ENCODE peak calls at places on chromosomes 4 and X, in six cellular contexts. M, J, W, E, S and C are unnamed samples.

GRCh38 chr4:150462743-150463142 is 119.2 kb upstream of the MAB21L2 start:
- DNase-seq in S (no peak), M (no peak), W (no peak), J (no peak), E (no peak), C (no peak)

GRCh38 chr4:132642196-132642817 is 506.8 kb upstream of the PCDH10 start:
- DNase-seq in W (peak; percentile 57), J (peak; percentile 23), E (peak; percentile 39), M (no peak), S (peak; percentile 2), C (peak; percentile 34)

GRCh38 chrX:149717803-149718202 is 5.9 kb downstream of the MAGEA11 start:
- DNase-seq in E (no peak), M (no peak), W (no peak), S (no peak), J (no peak), C (no peak)

GRCh38 chrX:17839269-17839668 is 21.8 kb downstream of the RAI2 start:
- DNase-seq in W (no peak), J (no peak), S (no peak), E (no peak), M (no peak), C (no peak)

GRCh38 chr4:37728064-37728463 is 41.9 kb upstream of the RELL1 start:
- DNase-seq in S (no peak), J (no peak), W (peak; percentile 21), E (no peak), M (no peak), C (no peak)

GRCh38 chrX:16924631-16925239 is 21.7 kb upstream of the REPS2 start:
- DNase-seq in J (no peak), E (no peak), S (no peak), M (no peak), W (no peak), C (no peak)

GRCh38 chr4:8211737-8212581 is 12.9 kb downstream of the SH3TC1 start:
- DNase-seq in W (no peak), M (no peak), E (no peak), S (no peak), J (no peak), C (no peak)

GRCh38 chr4:76622126-76622525 is 187.1 kb downstream of the SHROOM3 start:
- DNase-seq in M (no peak), J (no peak), S (no peak), W (no peak), E (no peak), C (no peak)

GRCh38 chrX:119228506-119229290 is 7.4 kb upstream of the PGRMC1 start:
- DNase-seq in M (no peak), E (no peak), J (peak; percentile 82), W (no peak), S (peak; percentile 27), C (no peak)

GRCh38 chr4:165079476-165079875 is 25.8 kb downstream of the TRIM75 start:
- DNase-seq in J (no peak), M (no peak), W (no peak), E (peak; percentile 7), S (no peak), C (no peak)

GRCh38 chr4:8675383-8675782 is 82.8 kb downstream of the CPZ start:
- DNase-seq in E (no peak), M (no peak), W (peak; percentile 47), J (no peak), S (no peak), C (no peak)

GRCh38 chr4:20408596-20408995 is 156.9 kb downstream of the SLIT2 start:
- DNase-seq in S (no peak), J (no peak), M (no peak), E (no peak), W (no peak), C (no peak)